ENCODE peak calls at places on chromosomes 6 and 20, in seven cellular contexts. T is Calu3; Z is ACHN; E is effector memory CD4-positive, alpha-beta T cell; M is pancreas; A is activated CD4-positive, alpha-beta T cell treated with anti-CD3 and anti-CD28 coated beads, Interleukin-2, amount 10 ng/mL, durations not matched to agents 7 days and 5 days; K is PC-3. N is an unnamed sample.

GRCh38 chr20:723756-724155 is 44.5 kb downstream of the SLC52A3 start:
- DNase-seq in A (no peak), T (no peak), E (no peak), M (no peak), Z (no peak), K (peak), N (no peak)

GRCh38 chr20:64036346-64037198 is 590 bp downstream of the C20orf204 start:
- DNase-seq in Z (no peak), K (no peak), M (no peak), A (no peak), E (no peak), T (no peak), N (peak)

GRCh38 chr6:124962617-124963415 is 579 bp downstream of the RNF217 start:
- DNase-seq in A (no peak), M (peak), Z (peak), K (peak), E (no peak), T (peak), N (no peak)

GRCh38 chr6:157693867-157694266 is 129.2 kb upstream of the SNX9 start:
- DNase-seq in M (no peak), Z (no peak), K (peak), E (no peak), T (no peak), A (no peak), N (no peak)

GRCh38 chr20:25009218-25010145 is 16.9 kb upstream of the APMAP start:
- DNase-seq in M (no peak), E (no peak), T (no peak), K (no peak), Z (no peak), A (no peak), N (no peak)

GRCh38 chr20:6956574-6956973 is 189.1 kb downstream of the BMP2 start:
- DNase-seq in M (no peak), T (no peak), E (no peak), Z (no peak), A (no peak), K (peak), N (no peak)

GRCh38 chr6:31112478-31112877 is at the start of gene C6orf15:
- DNase-seq in K (peak), A (no peak), Z (no peak), E (no peak), M (no peak), T (no peak), N (no peak)

GRCh38 chr6:3943373-3943772 is 94.2 kb downstream of the FAM50B start:
- DNase-seq in A (no peak), T (no peak), Z (no peak), K (no peak), E (no peak), M (no peak), N (no peak)

GRCh38 chr6:143279385-143279784 is 171.1 kb downstream of the ADAT2 start:
- DNase-seq in M (no peak), T (peak), Z (peak), K (peak), A (no peak), E (no peak), N (peak)

GRCh38 chr6:54411767-54412166 is 103.5 kb downstream of the TINAG start:
- DNase-seq in Z (no peak), E (no peak), T (no peak), A (no peak), M (no peak), K (no peak), N (no peak)

GRCh38 chr6:8627085-8627861 is 191.9 kb upstream of the SLC35B3 start:
- DNase-seq in E (no peak), T (no peak), Z (peak), A (no peak), K (peak), M (no peak), N (no peak)

GRCh38 chr6:4210619-4211419 is 75.4 kb upstream of the ECI2 start:
- DNase-seq in M (peak), E (no peak), T (peak), A (peak), K (peak), Z (peak), N (peak)

GRCh38 chr6:51644426-51644825 is 443.0 kb downstream of the PKHD1 start:
- DNase-seq in T (no peak), E (no peak), A (no peak), M (no peak), Z (no peak), K (peak), N (no peak)

GRCh38 chr6:47852727-47853126 is 70.9 kb downstream of the OPN5 start:
- DNase-seq in Z (no peak), T (no peak), E (no peak), A (no peak), K (peak), M (no peak), N (no peak)

GRCh38 chr6:92114091-92114490 is 1305.3 kb downstream of the EPHA7 start:
- DNase-seq in A (no peak), Z (no peak), M (no peak), E (no peak), T (no peak), K (no peak), N (no peak)

GRCh38 chr20:17735959-17736621 is 36.3 kb downstream of the BANF2 start:
- DNase-seq in K (no peak), A (no peak), T (no peak), E (no peak), M (no peak), Z (no peak), N (no peak)

N was measured in HepG2.